ENCODE peak calls at places on chromosomes 1 and 21, in nine cellular contexts. Z is heart left ventricle, W is brain microvascular endothelial cell, C is fibroblast of pulmonary artery, O is GM12864, M is hepatocyte, D is left ventricle myocardium inferior, Y is lower leg skin, T is A549. F is an unnamed sample.

GRCh38 chr1:109391161-109391556 is 6.6 kb downstream of the SORT1 start:
- DNase-seq in Z (no peak), W (no peak), C (peak; percentile 49), O (no peak), M (no peak), D (no peak), Y (no peak), T (no peak), F (no peak)

GRCh38 chr1:27152004-27152828 is 2.7 kb downstream of the SLC9A1 start:
- DNase-seq in Z (peak; percentile 68), W (no peak), C (no peak), O (no peak), M (no peak), D (peak; percentile 58), Y (no peak), T (no peak), F (no peak)

GRCh38 chr1:86380257-86380861 is 15.8 kb downstream of the ODF2L start:
- DNase-seq in Z (no peak), W (peak; percentile 37), C (peak; percentile 93), O (no peak), M (peak; percentile 66), D (no peak), Y (no peak), T (peak; percentile 74), F (no peak)

GRCh38 chr1:221712776-221713431 is 29.0 kb downstream of the DUSP10 start:
- DNase-seq in Z (no peak), W (no peak), C (no peak), O (peak; percentile 65), M (no peak), D (no peak), Y (no peak), T (no peak), F (no peak)

GRCh38 chr21:15793547-15794235 is 63.9 kb downstream of the USP25 start:
- DNase-seq in Z (no peak), W (no peak), C (peak; percentile 56), O (no peak), M (no peak), D (no peak), Y (no peak), T (no peak), F (no peak)

GRCh38 chr1:153431928-153432327 is 15.6 kb downstream of the S100A7A start:
- DNase-seq in Z (no peak), W (no peak), C (no peak), O (no peak), M (no peak), D (no peak), Y (peak; percentile 53), T (no peak), F (no peak)

GRCh38 chr1:20212685-20213331 is 26.5 kb upstream of the PLA2G2C start:
- DNase-seq in Z (peak; percentile 76), W (no peak), C (peak; percentile 56), O (no peak), M (peak; percentile 86), D (peak; percentile 48), Y (peak; percentile 88), T (peak; percentile 48), F (peak; percentile 76)

GRCh38 chr21:44261191-44261631 is 486 bp downstream of the DNMT3L start:
- DNase-seq in Z (no peak), W (no peak), C (no peak), O (no peak), M (no peak), D (no peak), Y (no peak), T (no peak), F (no peak)

GRCh38 chr21:31714741-31715365 is 17.1 kb downstream of the SCAF4 start:
- DNase-seq in Z (no peak), W (no peak), C (no peak), O (no peak), M (no peak), D (no peak), Y (no peak), T (no peak), F (no peak)

GRCh38 chr21:34997295-34997694 is 51.8 kb downstream of the RUNX1 start:
- DNase-seq in Z (no peak), W (no peak), C (no peak), O (no peak), M (no peak), D (no peak), Y (no peak), T (no peak), F (no peak)

GRCh38 chr1:153357076-153357852 is 390 bp upstream of the S100A9 start:
- DNase-seq in Z (peak; percentile 67), W (no peak), C (no peak), O (no peak), M (no peak), D (peak; percentile 65), Y (no peak), T (no peak), F (no peak)

GRCh38 chr1:61967750-61968149 is 225.5 kb downstream of the PATJ start:
- DNase-seq in Z (no peak), W (peak; percentile 59), C (no peak), O (no peak), M (no peak), D (no peak), Y (no peak), T (no peak), F (no peak)

GRCh38 chr1:117586337-117586736 is 19.5 kb upstream of the TENT5C start:
- DNase-seq in Z (no peak), W (no peak), C (no peak), O (no peak), M (no peak), D (no peak), Y (no peak), T (no peak), F (no peak)

GRCh38 chr1:14626869-14627607 is 28.6 kb downstream of the KAZN start:
- DNase-seq in Z (peak; percentile 77), W (no peak), C (no peak), O (no peak), M (peak; percentile 15), D (peak; percentile 57), Y (peak; percentile 53), T (no peak), F (no peak)

GRCh38 chr1:85607126-85607912 is 26.8 kb downstream of the CCN1 start:
- DNase-seq in Z (no peak), W (peak; percentile 100), C (peak; percentile 98), O (no peak), M (peak; percentile 81), D (no peak), Y (no peak), T (peak; percentile 92), F (no peak)

DNA sequence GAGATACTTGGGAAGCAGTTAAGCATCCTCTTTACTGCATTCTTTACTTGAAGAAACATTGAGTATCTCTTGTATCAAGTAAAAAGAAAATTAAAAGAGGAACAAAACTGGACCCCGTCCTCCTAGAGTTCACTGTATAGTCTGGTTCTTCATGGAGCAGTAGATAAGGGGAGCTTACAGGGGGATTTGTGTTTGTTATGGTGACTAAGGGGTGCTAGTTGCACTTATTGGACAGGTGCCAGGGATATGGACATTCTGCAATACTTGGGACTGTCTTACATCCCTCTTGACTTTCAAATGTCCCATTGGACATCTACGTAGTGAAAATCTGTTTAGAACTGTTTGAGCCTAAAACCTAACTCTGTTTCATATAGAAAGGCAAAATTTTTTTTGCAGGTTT is 67.2 kb downstream of the ALG14 start:
- DNase-seq in Z (no peak), W (no peak), C (no peak), O (no peak), M (no peak), D (no peak), Y (no peak), T (no peak), F (no peak)
- H3K4me3 ChIP-seq in Z (no peak overlapping the region), W (no peak overlapping the region), C (no peak overlapping the region), O (no peak overlapping the region), M (no peak overlapping the region), D (no peak overlapping the region), Y (no peak overlapping the region), T (no peak overlapping the region), F (no peak overlapping the region)

GRCh38 chr1:90824551-90824950 is 107.4 kb upstream of the BARHL2 start:
- DNase-seq in Z (no peak), W (no peak), C (no peak), O (no peak), M (no peak), D (no peak), Y (no peak), T (no peak), F (no peak)

GRCh38 chr1:90820727-90821126 is 103.6 kb upstream of the BARHL2 start:
- DNase-seq in Z (no peak), W (no peak), C (no peak), O (no peak), M (no peak), D (no peak), Y (no peak), T (no peak), F (no peak)

GRCh38 chr1:90823686-90824085 is 106.6 kb upstream of the BARHL2 start:
- DNase-seq in Z (no peak), W (no peak), C (no peak), O (no peak), M (no peak), D (no peak), Y (no peak), T (no peak), F (no peak)

GRCh38 chr1:90821793-90822359 is 104.8 kb upstream of the BARHL2 start:
- DNase-seq in Z (no peak), W (no peak), C (no peak), O (no peak), M (no peak), D (no peak), Y (no peak), T (no peak), F (no peak)

GRCh38 chr1:90821152-90821792 is 104.2 kb upstream of the BARHL2 start:
- DNase-seq in Z (no peak), W (no peak), C (no peak), O (no peak), M (no peak), D (no peak), Y (no peak), T (no peak), F (no peak)
- H3K4me3 ChIP-seq in Z (no peak overlapping the region), W (no peak overlapping the region), C (no peak overlapping the region), O (no peak overlapping the region), M (no peak overlapping the region), D (no peak overlapping the region), Y (no peak overlapping the region), T (no peak overlapping the region), F (no peak overlapping the region)

GRCh38 chr1:165138960-165139359 is 217.6 kb downstream of the LMX1A start:
- DNase-seq in Z (no peak), W (no peak), C (no peak), O (no peak), M (no peak), D (no peak), Y (no peak), T (no peak), F (no peak)

GRCh38 chr1:165129568-165130164 is 226.8 kb downstream of the LMX1A start:
- DNase-seq in Z (peak; percentile 68), W (peak; percentile 47), C (peak; percentile 42), O (no peak), M (peak; percentile 88), D (peak; percentile 38), Y (peak; percentile 87), T (peak; percentile 61), F (no peak)

GRCh38 chr1:165137551-165138316 is 218.8 kb downstream of the LMX1A start:
- DNase-seq in Z (no peak), W (no peak), C (no peak), O (no peak), M (peak; percentile 20), D (no peak), Y (no peak), T (no peak), F (no peak)

GRCh38 chr1:165134431-165134830 is 222.1 kb downstream of the LMX1A start:
- DNase-seq in Z (no peak), W (no peak), C (no peak), O (no peak), M (no peak), D (no peak), Y (no peak), T (no peak), F (no peak)
- H3K4me3 ChIP-seq in Z (no peak overlapping the region), W (no peak overlapping the region), C (no peak overlapping the region), O (no peak overlapping the region), M (no peak overlapping the region), D (no peak overlapping the region), Y (no peak overlapping the region), T (no peak overlapping the region), F (no peak overlapping the region)

GRCh38 chr1:99207216-99207615 is 57.1 kb upstream of the PLPPR4 start:
- DNase-seq in Z (no peak), W (no peak), C (no peak), O (no peak), M (no peak), D (no peak), Y (no peak), T (no peak), F (no peak)
- H3K4me3 ChIP-seq in Z (no peak overlapping the region), W (no peak overlapping the region), C (no peak overlapping the region), O (no peak overlapping the region), M (no peak overlapping the region), D (no peak overlapping the region), Y (no peak overlapping the region), T (no peak overlapping the region), F (no peak overlapping the region)

F was measured in ovary.